ENCODE peak calls at places on chromosomes 3 and 15, in eight cellular contexts. T is stimulated activated CD8-positive, alpha-beta memory T cell treated with anti-CD3 and anti-CD28 coated beads, Interleukin-7, amount 100 ng/mL, for 1 hour; F is DMS153; N is IMR-90; I is GM13976; W is CD8-positive, alpha-beta memory T cell; Z is transverse colon; D is activated CD8-positive, alpha-beta memory T cell treated with anti-CD3 and anti-CD28 coated beads for 48 hours. S is an unnamed sample.

GRCh38 chr3:12810013-12810780 is 13.7 kb downstream of the CAND2 start:
- DNase-seq in T (peak), W (peak), F (peak), D (peak), Z (peak), N (peak), I (peak), S (peak)

GRCh38 chr3:174270841-174271240 is 588.3 kb upstream of the NAALADL2 start:
- DNase-seq in W (no peak), T (no peak), Z (no peak), D (no peak), I (no peak), N (peak), F (no peak), S (peak)

GRCh38 chr15:85854345-85855097 is 59.8 kb upstream of the KLHL25 start:
- DNase-seq in W (peak), F (no peak), T (no peak), D (no peak), Z (peak), I (peak), N (peak), S (peak)

GRCh38 chr15:60972866-60973265 is 256.2 kb downstream of the RORA start:
- DNase-seq in N (peak), W (no peak), T (no peak), D (no peak), Z (no peak), I (no peak), F (no peak), S (no peak)

GRCh38 chr15:80852676-80853075 is 73.5 kb downstream of the CEMIP start:
- DNase-seq in D (no peak), N (no peak), W (no peak), T (no peak), I (no peak), Z (peak), F (no peak), S (no peak)

GRCh38 chr3:101854608-101855304 is 5.4 kb downstream of the NFKBIZ start:
- DNase-seq in F (no peak), I (no peak), D (no peak), N (no peak), Z (no peak), T (no peak), W (no peak), S (no peak)

GRCh38 chr3:147699175-147699838 is 290.1 kb downstream of the ZIC1 start:
- DNase-seq in Z (no peak), W (no peak), T (no peak), F (no peak), D (no peak), I (no peak), N (peak), S (peak)

GRCh38 chr3:197807969-197808587 is 17.0 kb downstream of the LRCH3 start:
- DNase-seq in D (no peak), F (no peak), I (no peak), W (no peak), T (no peak), Z (no peak), N (peak), S (no peak)

GRCh38 chr15:81394609-81395008 is 20.6 kb upstream of the TMC3 start:
- DNase-seq in Z (no peak), I (no peak), W (no peak), N (no peak), F (no peak), D (no peak), T (no peak), S (peak)

GRCh38 chr3:46923559-46924350 is 46.2 kb downstream of the PTH1R start:
- DNase-seq in D (no peak), F (no peak), I (peak), W (peak), Z (peak), N (peak), T (no peak), S (no peak)

GRCh38 chr3:72065236-72065635 is 280.3 kb upstream of the PROK2 start:
- DNase-seq in Z (no peak), N (no peak), F (no peak), D (no peak), I (no peak), W (no peak), T (no peak), S (no peak)

GRCh38 chr3:58340594-58341244 is 8.0 kb downstream of the PXK start:
- DNase-seq in W (no peak), T (no peak), N (no peak), D (no peak), I (no peak), F (no peak), Z (no peak), S (no peak)

GRCh38 chr3:45362768-45363167 is 25.6 kb upstream of the LARS2 start:
- DNase-seq in I (no peak), N (peak), F (no peak), D (no peak), W (no peak), T (no peak), Z (no peak), S (no peak)

GRCh38 chr15:101526442-101526841 is 36.9 kb upstream of the PCSK6 start:
- DNase-seq in N (no peak), F (no peak), T (no peak), W (no peak), I (peak), Z (no peak), D (no peak), S (no peak)

S was measured in NCI-H226.